ENCODE peak calls at places on chromosomes 3 and 15, in four cellular contexts. V, W, J and H are unnamed samples.

GRCh38 chr3:187025254-187025655 is 94.9 kb downstream of the ST6GAL1 start:
- DNase-seq in V (no peak), W (no peak), J (no peak), H (no peak)

GRCh38 chr15:33851079-33851478 is 117.2 kb upstream of the CHRM5 start:
- DNase-seq in V (no peak), W (no peak), J (no peak), H (no peak)

GRCh38 chr3:126128504-126129407 is 44.8 kb upstream of the SLC41A3 start:
- DNase-seq in V (no peak), W (no peak), J (no peak), H (no peak)

GRCh38 chr15:77819271-77819806 is 186.6 kb upstream of the LINGO1 start:
- DNase-seq in V (no peak), W (no peak), J (no peak), H (no peak)

GRCh38 chr15:48304398-48304797 is 26.8 kb upstream of the DUT start:
- DNase-seq in V (no peak), W (no peak), J (no peak), H (no peak)

GRCh38 chr3:156251424-156251823 is 131.0 kb downstream of the KCNAB1 start:
- DNase-seq in V (no peak), W (no peak), J (no peak), H (no peak)

GRCh38 chr15:55344206-55344605 is 25.2 kb downstream of the PIGB start:
- DNase-seq in V (no peak), W (no peak), J (no peak), H (no peak)

GRCh38 chr3:155211940-155212339 is 81.5 kb downstream of the STRIT1 start:
- DNase-seq in V (no peak), W (no peak), J (no peak), H (no peak)

GRCh38 chr3:102471001-102471400 is 36.2 kb downstream of the ZPLD1 start:
- DNase-seq in V (no peak), W (no peak), J (no peak), H (no peak)

GRCh38 chr3:134611516-134611915 is 39.3 kb downstream of the KY start:
- DNase-seq in V (no peak), W (no peak), J (no peak), H (no peak)

GRCh38 chr15:74376226-74376625 is 8.8 kb upstream of the CYP11A1 start:
- DNase-seq in V (no peak), W (no peak), J (no peak), H (no peak)

GRCh38 chr15:75455982-75456531 is 4.6 kb upstream of the SIN3A start:
- DNase-seq in V (peak; percentile 68), W (peak; percentile 46), J (peak; percentile 20), H (peak; percentile 63)

DNA sequence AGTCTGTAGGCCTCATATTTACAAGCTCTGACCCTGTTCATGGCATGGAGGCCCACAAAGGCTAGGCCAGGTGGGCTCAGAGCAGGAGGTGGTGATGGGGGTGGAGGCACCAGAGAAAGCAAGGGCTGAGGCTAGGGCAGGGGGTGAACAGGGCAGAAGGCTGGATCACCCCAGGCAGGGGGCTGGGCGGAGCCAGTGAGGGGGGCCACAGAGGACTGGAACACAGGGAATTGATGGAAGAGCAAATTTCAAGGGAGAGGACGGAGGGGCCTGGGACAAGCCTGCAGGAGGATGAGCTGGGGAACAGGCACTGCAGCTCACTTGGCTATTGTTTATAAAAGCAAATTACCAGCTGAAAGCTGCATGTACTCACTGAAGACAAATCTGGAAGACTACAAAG is 11.1 kb downstream of the TNFAIP8L3 start:
- DNase-seq in V (no peak), W (no peak), J (no peak), H (no peak)
- TF ChIP-seq CTCF in V (no peak), W (no peak), J (no peak), H (no peak)

GRCh38 chr3:72080101-72080500 is 295.2 kb upstream of the PROK2 start:
- DNase-seq in V (no peak), W (no peak), J (no peak), H (no peak)
- H2AFZ ChIP-seq in V (no peak overlapping the region), W (no peak overlapping the region), J (no peak overlapping the region), H (no peak overlapping the region)

GRCh38 chr15:101242160-101242998 is 9.5 kb downstream of the CHSY1 start:
- DNase-seq in V (peak; percentile 59), W (no peak), J (peak; percentile 74), H (no peak)
- TF ChIP-seq FOS in V (no peak), W (no peak), J (no peak), H (no peak)

DNA sequence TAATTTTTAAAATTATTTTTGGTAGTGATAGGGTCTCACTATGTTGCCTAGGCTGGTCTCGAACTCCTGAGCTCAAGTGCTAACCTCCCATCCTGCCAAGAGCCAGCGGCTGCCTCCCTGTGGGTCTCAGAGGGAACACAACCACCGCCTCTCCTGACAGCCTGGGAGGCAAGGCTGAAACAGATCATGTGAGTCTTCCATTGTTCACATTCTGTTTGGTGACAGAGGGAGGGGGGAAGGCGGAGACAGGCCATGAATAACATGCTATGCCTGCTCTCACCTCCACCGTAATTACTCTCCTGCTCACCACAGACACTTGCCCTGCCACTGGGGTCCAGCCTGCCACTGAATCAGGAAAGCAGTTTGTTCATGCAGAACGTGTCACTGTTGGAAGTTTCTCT is 78.3 kb upstream of the RASGRF1 start:
- DNase-seq in V (no peak), W (peak; percentile 25), J (no peak), H (peak; percentile 8)
- TF ChIP-seq CTCF in V (no peak), W (peak; percentile 18), J (no peak), H (no peak)

DNA sequence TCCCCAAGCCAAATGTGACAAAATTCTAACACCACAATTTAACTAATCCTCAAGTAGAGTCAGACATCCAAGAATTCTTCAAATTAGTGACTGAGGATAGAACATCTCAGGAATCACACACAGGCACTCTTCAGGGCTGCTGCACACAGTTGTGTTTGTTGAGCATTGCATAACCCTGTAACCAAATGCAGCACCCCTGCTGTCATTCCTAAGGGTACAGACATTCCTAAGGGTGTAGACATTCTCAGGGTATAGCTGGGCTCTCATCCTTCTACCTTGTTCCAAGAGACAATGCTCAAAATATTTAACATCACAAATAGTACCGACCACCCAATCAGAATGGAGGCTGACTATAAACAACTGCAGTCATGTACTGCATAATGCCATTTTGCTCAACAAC is 107.1 kb upstream of the UBE2E2 start:
- DNase-seq in V (no peak), W (no peak), J (no peak), H (no peak)
- H2AFZ ChIP-seq in V (no peak overlapping the region), W (no peak overlapping the region), J (no peak overlapping the region), H (no peak overlapping the region)

GRCh38 chr15:50330921-50331320 is 24.1 kb downstream of the GABPB1 start:
- DNase-seq in V (peak; percentile 38), W (no peak), J (no peak), H (no peak)
- TF ChIP-seq FOS in V (no peak), W (no peak), J (no peak), H (no peak)

GRCh38 chr3:46709721-46710120 is 7.9 kb downstream of the PRSS50 start:
- DNase-seq in V (no peak), W (no peak), J (no peak), H (no peak)

GRCh38 chr3:46706771-46707582 is 5.8 kb downstream of the TMIE start:
- DNase-seq in V (no peak), W (no peak), J (no peak), H (no peak)

GRCh38 chr3:46709147-46709654 is 8.0 kb downstream of the TMIE start:
- DNase-seq in V (no peak), W (no peak), J (no peak), H (no peak)

GRCh38 chr3:46707601-46708011 is 6.4 kb downstream of the TMIE start:
- DNase-seq in V (no peak), W (no peak), J (no peak), H (no peak)

DNA sequence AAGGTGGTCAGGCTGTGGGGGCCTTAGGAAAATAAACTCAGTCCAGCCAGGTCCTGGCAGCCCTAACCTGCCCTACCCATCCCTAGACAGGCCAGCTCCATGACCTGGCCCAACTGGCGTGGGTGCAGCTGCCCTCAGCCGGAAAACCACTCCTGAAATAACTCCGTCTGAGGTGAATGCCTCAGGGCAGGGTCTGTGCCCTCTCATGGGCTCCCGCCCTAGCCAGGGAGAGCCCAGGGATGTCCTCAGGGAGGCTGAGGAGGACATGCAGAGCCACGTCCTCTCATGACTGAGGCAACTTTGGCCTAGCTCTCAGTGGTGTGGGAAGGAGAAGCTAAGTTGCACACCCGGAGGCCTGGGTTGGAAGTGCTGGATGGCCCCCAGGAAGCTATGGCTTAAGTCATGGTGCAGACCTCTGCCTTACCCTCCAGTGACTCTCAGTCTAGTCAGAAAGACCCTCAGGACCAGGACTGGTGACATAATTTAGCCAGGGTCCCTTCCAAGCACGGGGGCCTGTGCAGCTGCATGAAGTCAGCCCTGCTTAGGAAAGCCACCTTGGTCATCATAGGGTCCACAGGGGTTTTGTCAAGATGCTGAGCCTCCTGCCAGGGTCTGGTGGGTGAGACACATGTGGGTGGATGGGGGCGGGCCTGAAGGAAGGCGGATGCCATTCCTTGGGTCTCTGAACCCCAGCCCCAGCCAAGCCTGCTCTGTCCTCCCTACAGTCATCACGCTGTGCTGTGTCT is 7.4 kb downstream of the TMIE start:
- DNase-seq in V (no peak), W (no peak), J (no peak), H (no peak)
- TF ChIP-seq CTCF in V (no peak), W (no peak), J (no peak), H (no peak)

GRCh38 chr15:26806161-26806560 is 33.3 kb upstream of the GABRB3 start:
- DNase-seq in V (no peak), W (no peak), J (no peak), H (no peak)
- H2AFZ ChIP-seq in V (no peak overlapping the region), W (no peak overlapping the region), J (no peak overlapping the region), H (no peak overlapping the region)

GRCh38 chr15:85828869-85829268 is 34.1 kb upstream of the KLHL25 start:
- DNase-seq in V (no peak), W (no peak), J (no peak), H (no peak)
- TF ChIP-seq FOS in V (no peak), W (no peak), J (no peak), H (no peak)

GRCh38 chr3:13619661-13620230 is 70.8 kb downstream of the FBLN2 start:
- DNase-seq in V (no peak), W (peak; percentile 35), J (no peak), H (no peak)
- TF ChIP-seq CTCF in V (no peak), W (peak; percentile 28), J (no peak), H (no peak)